ENCODE peak calls at places on chromosomes 3 and 15, in six cellular contexts. C is spleen, F is breast epithelium, Y is prostate gland, R is esophagus muscularis mucosa, S is A549. B is an unnamed sample.

GRCh38 chr15:77804210-77804609 is 171.5 kb upstream of the LINGO1 start:
- DNase-seq in Y (no peak), S (no peak), F (no peak), R (no peak), C (no peak), B (no peak)

GRCh38 chr3:117853923-117854322 is 1144.3 kb downstream of the TUSC7 start:
- DNase-seq in R (no peak), S (peak; percentile 87), Y (no peak), F (no peak), C (no peak), B (no peak)

GRCh38 chr3:86969500-86970189 is 21.3 kb downstream of the VGLL3 start:
- DNase-seq in C (no peak), S (peak; percentile 75), F (no peak), Y (no peak), R (no peak), B (no peak)

GRCh38 chr15:64507293-64507802 is 47.0 kb downstream of the ZNF609 start:
- DNase-seq in Y (peak; percentile 32), R (no peak), S (peak; percentile 42), C (peak; percentile 78), F (peak; percentile 54), B (no peak)

GRCh38 chr15:69324031-69324430 is 25.3 kb downstream of the PAQR5 start:
- DNase-seq in R (no peak), F (no peak), S (no peak), Y (no peak), C (no peak), B (peak; percentile 50)

GRCh38 chr3:103847081-103848062 is 1412.6 kb downstream of the ZPLD1 start:
- DNase-seq in F (no peak), S (no peak), C (no peak), Y (no peak), R (no peak), B (no peak)

GRCh38 chr3:133701435-133702358 is 40.0 kb upstream of the TOPBP1 start:
- DNase-seq in S (no peak), F (no peak), R (peak; percentile 83), C (no peak), Y (no peak), B (no peak)

GRCh38 chr3:183619624-183620274 is 15.7 kb upstream of the KLHL24 start:
- DNase-seq in Y (no peak), R (peak; percentile 83), F (no peak), C (no peak), S (no peak), B (no peak)

GRCh38 chr3:114764056-114764492 is 383.0 kb downstream of the ZBTB20 start:
- DNase-seq in F (no peak), C (no peak), S (no peak), R (no peak), Y (no peak), B (no peak)

GRCh38 chr3:43178891-43179366 is 73.0 kb upstream of the POMGNT2 start:
- DNase-seq in S (peak; percentile 7), F (no peak), R (no peak), C (no peak), Y (no peak), B (no peak)

GRCh38 chr3:100329800-100330489 is 4.6 kb upstream of the NIT2 start:
- DNase-seq in F (no peak), C (no peak), R (no peak), S (no peak), Y (peak; percentile 33), B (no peak)

GRCh38 chr15:82177291-82178010 is 85.1 kb downstream of the EFL1 start:
- DNase-seq in R (no peak), Y (no peak), S (no peak), C (no peak), F (no peak), B (no peak)

GRCh38 chr3:32238027-32238815 is at the start of gene CMTM8:
- DNase-seq in S (peak; percentile 60), C (peak; percentile 85), F (no peak), Y (peak; percentile 60), R (peak; percentile 87), B (no peak)

GRCh38 chr3:179056326-179056725 is 15.3 kb downstream of the ZMAT3 start:
- DNase-seq in Y (no peak), S (no peak), R (no peak), C (no peak), F (no peak), B (no peak)

GRCh38 chr3:172846103-172846561 is 95.6 kb downstream of the ECT2 start:
- DNase-seq in C (no peak), R (no peak), S (no peak), Y (no peak), F (no peak), B (no peak)

GRCh38 chr3:42014949-42015533 is 53.1 kb upstream of the ULK4 start:
- DNase-seq in R (no peak), F (no peak), Y (no peak), C (peak; percentile 87), S (no peak), B (peak; percentile 38)

GRCh38 chr15:87619161-87619960 is 637.2 kb downstream of the NTRK3 start:
- DNase-seq in C (no peak), S (peak; percentile 44), R (no peak), Y (no peak), F (no peak), B (no peak)

GRCh38 chr3:71551286-71551919 is 32.1 kb downstream of the FOXP1 start:
- DNase-seq in C (no peak), F (no peak), Y (no peak), S (peak; percentile 12), R (no peak), B (no peak)

GRCh38 chr3:171840831-171841619 is 2.1 kb upstream of the TMEM212 start:
- DNase-seq in S (no peak), C (no peak), F (no peak), R (no peak), Y (no peak), B (no peak)

GRCh38 chr3:87370007-87370406 is 93.6 kb upstream of the POU1F1 start:
- DNase-seq in S (no peak), Y (no peak), C (no peak), F (no peak), R (no peak), B (no peak)

GRCh38 chr3:8736436-8736835 is 2.8 kb downstream of the CAV3 start:
- DNase-seq in C (peak; percentile 34), S (no peak), R (no peak), F (no peak), Y (no peak), B (no peak)

GRCh38 chr3:145266368-145266767 is 894.6 kb downstream of the PLOD2 start:
- DNase-seq in C (no peak), Y (no peak), F (no peak), S (no peak), R (no peak), B (no peak)

DNA sequence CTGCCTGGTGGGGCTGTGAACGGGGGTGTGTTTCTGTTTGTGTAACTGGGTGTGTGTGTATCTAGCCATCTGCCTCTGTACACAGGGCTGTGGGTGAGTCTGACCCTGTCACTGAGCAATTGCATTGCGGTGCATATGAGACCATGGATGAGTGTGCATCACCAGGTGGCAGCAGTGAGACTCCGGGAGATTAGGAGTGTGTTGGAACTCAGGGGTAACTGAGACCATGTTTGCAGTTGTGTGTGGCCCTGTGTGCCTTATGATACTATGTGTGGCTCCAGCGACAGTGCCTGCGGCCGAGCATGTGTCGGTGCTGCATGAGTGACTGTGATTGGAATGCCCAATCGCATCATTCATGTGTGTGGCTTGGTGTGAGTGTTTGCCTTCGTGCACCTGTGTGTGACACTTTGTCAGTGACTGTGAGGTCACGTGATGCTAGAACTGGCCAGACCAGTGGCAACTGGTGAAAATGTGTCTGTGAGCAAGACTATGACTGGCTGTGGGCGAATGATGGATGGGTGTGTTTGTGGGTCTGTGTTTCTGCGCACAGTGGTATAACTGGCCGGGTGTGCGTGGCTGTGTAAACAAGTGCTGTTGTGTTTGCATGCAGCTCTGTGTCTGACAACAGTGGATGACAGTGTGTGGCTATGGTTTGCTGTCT is 14.0 kb downstream of the VILL start:
- DNase-seq in R (no peak), F (peak; percentile 84), Y (peak; percentile 91), S (peak; percentile 76), C (peak; percentile 83), B (peak; percentile 78)
- H3K4me3 ChIP-seq in R (no peak overlapping the region), F (peak overlapping the region; percentile 1), Y (no peak overlapping the region), S (no peak overlapping the region), C (no peak overlapping the region), B (no peak overlapping the region)

GRCh38 chr15:26890988-26891387 is 24.1 kb downstream of the GABRA5 start:
- DNase-seq in F (no peak), R (no peak), Y (no peak), C (no peak), S (no peak), B (no peak)
- TF ChIP-seq CTCF in F (no peak), R (no peak), Y (no peak), C (no peak), S (no peak), B (no peak)

DNA sequence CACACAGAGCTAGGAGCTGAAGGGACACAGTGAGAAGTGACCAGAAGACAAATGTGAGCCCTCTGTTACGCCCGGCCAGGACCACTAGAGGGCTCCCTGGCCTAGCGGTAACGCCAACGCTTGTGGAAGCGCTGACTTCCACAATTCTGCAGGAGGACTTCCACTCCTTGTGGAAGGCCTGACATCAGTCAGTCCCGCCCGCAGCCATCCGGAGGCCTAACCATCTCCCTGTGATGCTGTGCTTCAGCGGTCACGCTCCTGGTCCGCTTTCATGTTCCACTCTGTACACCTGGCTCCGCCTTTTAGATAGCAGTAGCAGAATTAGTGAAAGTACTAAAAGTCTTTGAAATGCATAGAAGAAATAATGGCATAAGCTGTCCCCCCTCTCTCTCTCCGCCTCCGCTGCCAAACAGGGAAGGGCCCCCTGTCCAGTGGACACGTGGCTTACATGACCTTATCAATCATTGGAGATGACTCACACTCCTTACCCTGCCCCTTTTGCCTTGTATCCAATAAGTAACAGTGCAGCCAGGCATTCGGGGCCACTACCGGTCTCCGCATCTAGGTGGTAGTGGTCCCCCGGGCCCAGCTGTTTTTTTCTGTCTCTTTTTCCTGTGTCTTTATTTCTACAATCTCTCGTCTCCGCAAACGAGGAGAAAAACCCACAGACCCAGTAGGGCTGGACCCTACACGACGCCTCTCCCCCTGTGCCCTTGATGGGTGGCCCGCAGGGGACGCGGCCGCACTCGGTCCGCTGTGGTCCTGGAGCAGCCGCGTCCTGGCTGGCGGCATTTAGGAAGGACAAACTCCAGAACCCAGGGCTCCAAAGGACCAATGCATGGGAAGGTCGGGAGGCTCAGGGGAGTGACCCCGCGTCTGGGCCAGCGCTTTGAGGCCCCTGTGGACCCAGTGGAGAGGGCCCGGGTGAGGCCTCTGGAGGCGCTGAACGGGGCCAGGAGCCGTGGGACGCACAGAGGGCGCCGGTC is 27.0 kb upstream of the RPL32 start:
- DNase-seq in R (no peak), S (peak; percentile 88), Y (peak; percentile 78), F (peak; percentile 82), C (peak; percentile 92), B (peak; percentile 95)
- TF ChIP-seq POLR2A in R (no peak), S (no peak), Y (no peak), F (no peak), C (no peak), B (no peak)

GRCh38 chr3:151811474-151811873 is 2.4 kb upstream of the AADAC start:
- DNase-seq in S (no peak), R (no peak), F (no peak), Y (no peak), C (no peak), B (no peak)

GRCh38 chr3:151804267-151804666 is 9.6 kb upstream of the AADAC start:
- DNase-seq in F (no peak), R (no peak), Y (no peak), C (no peak), S (no peak), B (no peak)

DNA sequence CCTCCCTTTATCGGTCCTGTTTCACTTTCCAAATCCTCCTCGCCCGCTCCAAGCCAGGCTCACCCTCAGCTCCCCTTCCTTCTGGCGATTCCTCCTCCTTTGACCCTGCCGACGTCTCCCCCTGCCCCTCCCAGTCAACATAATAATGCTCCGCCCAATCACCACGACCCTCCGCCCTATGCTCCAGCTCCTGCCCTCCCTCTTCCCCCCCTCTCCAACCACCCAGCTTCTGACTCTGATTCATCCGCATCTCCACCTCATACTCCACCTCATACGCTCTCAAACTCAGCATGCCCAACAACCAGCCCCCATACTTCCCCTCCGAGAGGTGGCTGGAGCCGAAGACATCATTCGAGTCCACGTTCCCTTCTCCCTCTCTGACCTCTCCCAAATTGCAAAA is 7.1 kb upstream of the AADAC start:
- DNase-seq in C (no peak), S (no peak), Y (no peak), R (no peak), F (no peak), B (no peak)
- H3K4me3 ChIP-seq in C (no peak overlapping the region), S (no peak overlapping the region), Y (no peak overlapping the region), R (no peak overlapping the region), F (no peak overlapping the region), B (no peak overlapping the region)